ENCODE peak calls at places on chromosomes 13 and 19, in seven cellular contexts. X is HepG2, U is HCT116, N is K562, P is GM12878, A is H1, O is SK-N-SH. S is an unnamed sample.

GRCh38 chr19:43028866-43029265 is 2.6 kb upstream of the PSG11 start:
- DNase-seq in A (no peak), P (no peak), O (no peak), X (no peak), N (no peak), U (no peak), S (peak)

GRCh38 chr19:1700733-1701663 is 48.6 kb upstream of the TCF3 start:
- DNase-seq in N (no peak), X (no peak), P (no peak), U (no peak), A (no peak), O (peak), S (no peak)

GRCh38 chr19:41554902-41555301 is 21.1 kb upstream of the CEACAM21 start:
- DNase-seq in O (no peak), X (no peak), U (no peak), A (no peak), N (no peak), P (no peak), S (no peak)

GRCh38 chr13:112204881-112205327 is 138.0 kb downstream of the SOX1 start:
- DNase-seq in O (no peak), P (no peak), X (no peak), A (peak), N (no peak), U (no peak), S (no peak)

GRCh38 chr13:44629465-44630183 is 53.5 kb upstream of the TSC22D1 start:
- DNase-seq in X (no peak), U (no peak), N (no peak), A (no peak), O (no peak), P (no peak), S (no peak)

GRCh38 chr19:19120308-19121156 is 17.7 kb downstream of the TMEM161A start:
- DNase-seq in A (peak), X (peak), N (peak), P (no peak), U (no peak), O (peak), S (no peak)

GRCh38 chr19:15417699-15418098 is 1.1 kb downstream of the AKAP8L start:
- DNase-seq in A (no peak), X (no peak), O (no peak), P (no peak), N (no peak), U (no peak), S (no peak)

GRCh38 chr13:97766749-97767148 is 186.7 kb upstream of the IPO5 start:
- DNase-seq in P (no peak), O (no peak), X (no peak), A (no peak), N (no peak), U (no peak), S (no peak)

GRCh38 chr13:51057001-51057400 is 54.1 kb downstream of the C13orf42 start:
- DNase-seq in N (no peak), X (no peak), P (no peak), A (no peak), U (no peak), O (no peak), S (no peak)

GRCh38 chr13:51063909-51064308 is 47.2 kb downstream of the C13orf42 start:
- DNase-seq in A (peak), O (no peak), N (no peak), X (no peak), U (no peak), P (no peak), S (no peak)

GRCh38 chr13:51057931-51058330 is 53.1 kb downstream of the C13orf42 start:
- DNase-seq in X (no peak), O (no peak), P (no peak), U (no peak), A (no peak), N (no peak), S (no peak)

DNA sequence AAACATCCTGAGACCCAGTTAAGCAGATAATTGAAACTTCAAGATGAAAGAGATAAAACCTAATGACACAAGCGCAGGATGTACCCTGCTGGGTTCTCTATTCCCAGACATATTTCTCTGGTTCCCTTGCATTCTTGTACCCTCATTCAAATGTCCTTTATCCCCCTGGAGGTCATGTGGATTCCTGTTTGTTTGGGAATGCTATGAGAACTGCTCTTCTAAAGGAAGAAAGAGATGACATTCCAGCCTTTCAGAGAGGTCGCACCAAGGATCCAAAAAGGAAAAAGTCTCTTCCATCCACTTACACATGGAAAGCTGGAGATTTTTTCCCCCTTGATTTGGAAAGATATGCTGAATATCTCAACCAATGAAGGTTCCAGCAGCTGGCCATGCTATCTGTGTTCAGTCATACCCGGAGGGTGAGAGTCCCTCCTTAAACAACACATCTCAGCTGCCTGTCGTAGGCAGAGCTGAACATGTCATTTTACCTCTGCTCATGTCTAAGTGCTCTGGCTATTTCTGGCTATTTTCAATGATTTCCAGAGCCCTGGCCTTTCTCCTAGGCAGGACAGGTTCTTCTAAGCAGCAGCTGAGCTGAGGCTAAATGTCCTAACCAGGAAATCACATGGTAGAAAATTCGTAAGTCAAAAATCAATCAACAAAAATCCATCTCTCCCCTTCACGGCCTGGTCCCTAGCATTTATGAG is 52.5 kb downstream of the C13orf42 start:
- DNase-seq in U (no peak), X (no peak), N (no peak), O (peak), A (peak), P (no peak), S (no peak)
- TF ChIP-seq JUND in U (no peak), X (no peak), N (no peak), O (no peak), A (no peak), P (no peak), S (no peak)

GRCh38 chr13:27362064-27362751 is 62.2 kb upstream of the GTF3A start:
- DNase-seq in O (peak), N (peak), A (peak), U (peak), X (peak), P (no peak), S (peak)
- TF ChIP-seq JUND in O (no peak), N (no peak), A (no peak), U (no peak), X (no peak), P (no peak), S (no peak)

GRCh38 chr19:57606931-57607330 is 7.1 kb upstream of the ZNF134 start:
- DNase-seq in N (no peak), O (no peak), A (no peak), X (no peak), U (no peak), P (no peak), S (no peak)

GRCh38 chr19:57615346-57615745 is 1.3 kb downstream of the ZNF134 start:
- DNase-seq in O (no peak), U (no peak), X (no peak), A (no peak), P (no peak), N (no peak), S (no peak)

GRCh38 chr19:57613941-57614743 is at the start of gene ZNF134:
- DNase-seq in U (peak), P (peak), A (peak), N (peak), O (peak), X (peak), S (peak)

GRCh38 chr19:57611113-57611512 is 2.9 kb upstream of the ZNF134 start:
- DNase-seq in N (no peak), P (no peak), X (no peak), U (no peak), O (no peak), A (no peak), S (no peak)
- TF ChIP-seq JUND in N (no peak), P (no peak), X (no peak), U (no peak), O (no peak), A (no peak), S (no peak)

GRCh38 chr13:113926951-113927660 is 46.8 kb downstream of the C13orf46 start:
- DNase-seq in U (no peak), A (no peak), O (peak), N (no peak), P (no peak), X (no peak), S (peak)
- TF ChIP-seq JUND in U (no peak), A (no peak), O (no peak), N (no peak), P (no peak), X (no peak), S (no peak)

GRCh38 chr13:113561417-113562084 is 23.0 kb upstream of the TFDP1 start:
- DNase-seq in O (no peak), U (no peak), N (no peak), A (peak), X (no peak), P (no peak), S (no peak)
- TF ChIP-seq JUND in O (no peak), U (no peak), N (no peak), A (no peak), X (no peak), P (no peak), S (no peak)

GRCh38 chr13:45721203-45721731 is 19.1 kb downstream of the CBY2 start:
- DNase-seq in X (no peak), P (no peak), N (no peak), U (no peak), O (no peak), A (no peak), S (no peak)
- TF ChIP-seq JUND in X (no peak), P (no peak), N (no peak), U (no peak), O (no peak), A (no peak), S (no peak)

DNA sequence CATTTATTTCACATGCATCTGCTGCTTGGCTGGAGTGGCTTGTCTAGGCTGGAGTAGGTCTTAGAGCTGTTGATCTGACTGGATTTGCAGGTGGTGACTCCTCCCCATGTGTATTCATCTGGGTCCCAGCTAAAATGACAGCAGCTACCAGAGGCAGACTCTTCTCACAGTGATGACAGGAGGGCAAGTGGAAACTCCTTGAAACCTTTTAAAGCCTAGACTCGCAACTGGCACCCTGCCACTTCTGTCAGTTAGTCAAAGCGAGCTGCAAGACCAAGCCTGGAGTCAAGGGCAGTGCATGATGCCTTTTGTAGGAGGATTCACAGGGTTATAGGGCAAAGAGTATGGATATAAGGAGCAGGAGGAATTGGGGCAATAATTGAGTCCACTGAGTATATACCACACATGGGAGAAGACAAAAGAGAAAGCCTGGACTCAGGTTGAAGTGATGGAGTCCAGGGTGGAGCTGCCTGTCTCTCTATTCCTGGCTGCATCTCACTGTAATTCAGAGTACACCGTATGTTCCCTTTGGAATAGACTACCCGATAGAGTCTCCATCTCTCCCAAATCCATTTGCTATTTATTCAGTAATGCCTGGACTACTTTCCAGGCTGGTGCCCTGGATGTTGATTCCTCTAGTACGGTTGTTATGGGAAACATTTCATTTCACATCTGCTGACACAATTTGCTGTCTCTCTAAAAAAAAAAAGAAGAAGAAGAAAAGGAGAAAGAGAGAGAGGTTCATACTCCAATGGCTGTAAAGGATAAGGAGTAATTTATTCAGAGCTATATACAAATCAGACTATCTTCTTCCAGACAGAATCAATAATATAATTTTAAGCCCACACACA is 65.5 kb downstream of the TEX26 start:
- DNase-seq in X (no peak), O (peak), P (no peak), A (no peak), U (no peak), N (no peak), S (no peak)
- TF ChIP-seq JUND in X (no peak), O (no peak), P (no peak), A (no peak), U (no peak), N (no peak), S (no peak)